ENCODE peak calls at places on chromosomes 11 and 22, in four cellular contexts. Y, H, Q and K are unnamed samples.

GRCh38 chr11:36053901-36054300 is 110.0 kb downstream of the LDLRAD3 start:
- DNase-seq in Y (no peak), H (no peak), Q (no peak), K (no peak)

GRCh38 chr11:120867988-120868387 is 155.9 kb upstream of the TBCEL start:
- DNase-seq in Y (no peak), H (no peak), Q (no peak), K (no peak)

GRCh38 chr11:113873241-113873626 is 2.1 kb downstream of the USP28 start:
- DNase-seq in Y (no peak), H (no peak), Q (no peak), K (peak; percentile 73)

GRCh38 chr22:47153854-47154542 is 391.5 kb downstream of the TBC1D22A start:
- DNase-seq in Y (no peak), H (no peak), Q (no peak), K (no peak)

GRCh38 chr11:107769189-107769588 is 57.3 kb upstream of the SLN start:
- DNase-seq in Y (no peak), H (peak; percentile 44), Q (no peak), K (no peak)

GRCh38 chr22:37633693-37634504 is 5.6 kb upstream of the SH3BP1 start:
- DNase-seq in Y (peak; percentile 89), H (peak; percentile 87), Q (peak; percentile 9), K (no peak)

GRCh38 chr11:73265853-73266643 is 6.1 kb upstream of the P2RY6 start:
- DNase-seq in Y (no peak), H (no peak), Q (no peak), K (no peak)

GRCh38 chr11:72234514-72234830 is 9.5 kb downstream of the PHOX2A start:
- DNase-seq in Y (no peak), H (no peak), Q (no peak), K (no peak)

GRCh38 chr22:22928666-22929380 is 41.2 kb downstream of the IGLL5 start:
- DNase-seq in Y (peak; percentile 83), H (peak; percentile 15), Q (no peak), K (no peak)

GRCh38 chr11:125351045-125351867 is 144.8 kb downstream of the FEZ1 start:
- DNase-seq in Y (no peak), H (no peak), Q (no peak), K (no peak)

GRCh38 chr11:117170210-117170609 is 8.3 kb upstream of the SIDT2 start:
- DNase-seq in Y (no peak), H (peak; percentile 53), Q (no peak), K (no peak)

GRCh38 chr11:12834166-12834565 is 159.9 kb downstream of the TEAD1 start:
- DNase-seq in Y (no peak), H (no peak), Q (no peak), K (no peak)

GRCh38 chr11:58926251-58926650 is 13.0 kb upstream of the GLYATL1 start:
- DNase-seq in Y (no peak), H (no peak), Q (no peak), K (no peak)

GRCh38 chr11:60863550-60864521 is 3.5 kb upstream of the ZP1 start:
- DNase-seq in Y (no peak), H (no peak), Q (no peak), K (no peak)

GRCh38 chr22:23888615-23889401 is 5.4 kb upstream of the MIF start:
- DNase-seq in Y (no peak), H (peak; percentile 48), Q (no peak), K (no peak)

GRCh38 chr11:75425422-75425821 is 7.6 kb downstream of the KLHL35 start:
- DNase-seq in Y (peak; percentile 52), H (no peak), Q (no peak), K (no peak)

GRCh38 chr11:134062255-134063030 is 6.4 kb upstream of the JAM3 start:
- DNase-seq in Y (no peak), H (no peak), Q (no peak), K (no peak)

GRCh38 chr22:44595841-44596341 is 97.9 kb upstream of the RTL6 start:
- DNase-seq in Y (no peak), H (no peak), Q (no peak), K (no peak)

GRCh38 chr22:39219071-39220050 is 25.4 kb downstream of the PDGFB start:
- DNase-seq in Y (no peak), H (no peak), Q (no peak), K (no peak)

GRCh38 chr22:36991220-36991619 is 28.0 kb downstream of the TST start:
- DNase-seq in Y (no peak), H (peak; percentile 24), Q (no peak), K (no peak)

GRCh38 chr11:72741849-72742521 is 10.2 kb downstream of the ARAP1 start:
- DNase-seq in Y (no peak), H (peak; percentile 61), Q (no peak), K (no peak)

GRCh38 chr11:81870815-81871214 is 862.8 kb downstream of the FAM181B start:
- DNase-seq in Y (no peak), H (no peak), Q (no peak), K (no peak)

GRCh38 chr11:44680982-44681597 is 45.7 kb upstream of the TSPAN18 start:
- DNase-seq in Y (no peak), H (peak; percentile 49), Q (no peak), K (no peak)

GRCh38 chr11:114296190-114296978 is at the start of gene NNMT:
- DNase-seq in Y (no peak), H (peak; percentile 100), Q (peak; percentile 8), K (no peak)

GRCh38 chr11:119713361-119714040 is 15.5 kb downstream of the NECTIN1 start:
- DNase-seq in Y (no peak), H (no peak), Q (no peak), K (no peak)

GRCh38 chr11:121451982-121452608 is at the start of gene SORL1:
- DNase-seq in Y (peak; percentile 87), H (peak; percentile 11), Q (no peak), K (peak; percentile 39)

GRCh38 chr11:71554996-71555395 is 6.8 kb downstream of the KRTAP5-9 start:
- DNase-seq in Y (no peak), H (no peak), Q (no peak), K (no peak)

GRCh38 chr11:24773326-24773725 is 276.5 kb downstream of the LUZP2 start:
- DNase-seq in Y (no peak), H (no peak), Q (no peak), K (no peak)

GRCh38 chr11:289706-290620 is 1.0 kb downstream of the PGGHG start:
- DNase-seq in Y (no peak), H (no peak), Q (no peak), K (no peak)